ENCODE peak calls at places on chromosomes 13 and 19, in ten cellular contexts. Y is GM12865; B is stimulated activated CD4-positive, alpha-beta T cell treated with anti-CD3 and anti-CD28 coated beads, TNF-alpha, amount 100 ng/mL, for 48 hours; R is HTR-8/SVneo; H is non-pigmented ciliary epithelial cell; D is H54; Q is MCF 10A; M is endothelial cell; Z is HCT116; X is CMK. C is an unnamed sample.

GRCh38 chr13:43303040-43303729 is 279.8 kb downstream of the DNAJC15 start:
- DNase-seq in M (peak; percentile 59), Z (no peak), Q (peak; percentile 35), X (no peak), D (no peak), B (no peak), H (no peak), Y (peak; percentile 69), R (peak; percentile 17), C (peak; percentile 68)

GRCh38 chr13:59677966-59678814 is 485.5 kb downstream of the DIAPH3 start:
- DNase-seq in X (peak; percentile 41), R (peak; percentile 4), B (no peak), Y (peak; percentile 59), D (no peak), M (peak; percentile 35), Z (peak; percentile 29), Q (peak; percentile 53), H (peak; percentile 26), C (peak; percentile 81)

GRCh38 chr19:29690842-29691241 is 24.2 kb downstream of the C19orf12 start:
- DNase-seq in H (no peak), Y (peak; percentile 87), B (no peak), D (no peak), R (no peak), Q (peak; percentile 76), X (peak; percentile 60), Z (peak; percentile 23), M (no peak), C (peak; percentile 72)

GRCh38 chr19:6272913-6273600 is 6.7 kb downstream of the MLLT1 start:
- DNase-seq in D (no peak), B (no peak), Y (no peak), H (no peak), Z (no peak), R (no peak), Q (no peak), M (no peak), X (no peak), C (no peak)

GRCh38 chr19:31519216-31519615 is 170.0 kb upstream of the TSHZ3 start:
- DNase-seq in D (no peak), R (no peak), H (no peak), Q (no peak), Y (no peak), B (no peak), M (no peak), Z (no peak), X (no peak), C (no peak)

GRCh38 chr13:26899153-26899552 is 138.6 kb upstream of the GPR12 start:
- DNase-seq in H (no peak), B (no peak), Q (no peak), Z (no peak), D (no peak), X (no peak), Y (no peak), M (no peak), R (no peak), C (no peak)

GRCh38 chr19:7833225-7834156 is 3.5 kb downstream of the EVI5L start:
- DNase-seq in Z (peak; percentile 93), R (no peak), D (peak; percentile 93), Y (no peak), M (no peak), H (no peak), X (no peak), B (no peak), Q (peak; percentile 98), C (no peak)

GRCh38 chr19:8567522-8568172 is 9.6 kb downstream of the MYO1F start:
- DNase-seq in Q (no peak), R (no peak), B (no peak), M (no peak), Z (no peak), H (no peak), X (no peak), Y (no peak), D (no peak), C (no peak)

GRCh38 chr19:19170053-19170945 is at the start of gene MEF2B:
- DNase-seq in M (peak; percentile 78), X (no peak), Q (peak; percentile 63), H (no peak), D (no peak), Y (peak; percentile 88), B (peak; percentile 76), Z (no peak), R (no peak), C (peak; percentile 98)

GRCh38 chr19:15448778-15449619 is 757 bp downstream of the WIZ start:
- DNase-seq in D (no peak), B (no peak), X (no peak), R (no peak), M (no peak), Y (peak; percentile 40), Q (no peak), Z (no peak), H (no peak), C (no peak)

GRCh38 chr19:10517361-10517759 is at the start of gene S1PR5:
- DNase-seq in D (peak; percentile 74), Q (no peak), M (no peak), X (no peak), R (peak; percentile 55), B (no peak), H (no peak), Z (no peak), Y (no peak), C (peak; percentile 22)

GRCh38 chr13:100534911-100535310 is 53.7 kb downstream of the GGACT start:
- DNase-seq in D (no peak), R (no peak), Z (no peak), M (no peak), X (no peak), Q (no peak), B (no peak), Y (no peak), H (no peak), C (no peak)

GRCh38 chr13:46659413-46660065 is 106.6 kb downstream of the LRCH1 start:
- DNase-seq in R (no peak), Y (no peak), H (no peak), D (no peak), B (no peak), M (no peak), X (no peak), Z (no peak), Q (no peak), C (no peak)

GRCh38 chr13:114089341-114089740 is 43.1 kb downstream of the RASA3 start:
- DNase-seq in R (no peak), B (no peak), Q (no peak), M (no peak), Y (no peak), D (no peak), H (no peak), X (no peak), Z (no peak), C (no peak)

GRCh38 chr19:4724252-4724514 is 541 bp upstream of the DPP9 start:
- DNase-seq in Y (no peak), Q (no peak), M (no peak), B (no peak), R (no peak), X (no peak), H (no peak), D (no peak), Z (no peak), C (no peak)

GRCh38 chr13:77459616-77460015 is 75.9 kb upstream of the SCEL start:
- DNase-seq in M (no peak), Q (no peak), X (no peak), R (no peak), H (no peak), Z (no peak), D (no peak), B (no peak), Y (no peak), C (no peak)

GRCh38 chr19:979318-979741 is 4.8 kb upstream of the WDR18 start:
- DNase-seq in B (no peak), Y (peak; percentile 47), M (no peak), H (no peak), R (no peak), Z (no peak), Q (no peak), X (no peak), D (no peak), C (no peak)

GRCh38 chr13:50126378-50127016 is 111.3 kb downstream of the KCNRG start:
- DNase-seq in Y (peak; percentile 35), H (no peak), X (peak; percentile 48), B (no peak), Q (peak; percentile 35), Z (no peak), M (no peak), R (no peak), D (no peak), C (peak; percentile 77)

GRCh38 chr19:51417807-51418152 is 338 bp upstream of the SIGLEC10 start:
- DNase-seq in X (no peak), Z (no peak), Y (peak; percentile 40), H (no peak), Q (no peak), M (no peak), R (no peak), B (no peak), D (no peak), C (no peak)

GRCh38 chr13:110044521-110045200 is 258.3 kb upstream of the IRS2 start:
- DNase-seq in Z (no peak), D (no peak), Y (no peak), X (no peak), Q (no peak), R (no peak), M (no peak), B (no peak), H (no peak), C (no peak)

GRCh38 chr19:611506-611869 is 21.8 kb downstream of the HCN2 start:
- DNase-seq in B (peak; percentile 65), Q (peak; percentile 86), M (no peak), Z (no peak), D (peak; percentile 95), X (no peak), R (no peak), Y (peak; percentile 54), H (peak; percentile 96), C (no peak)

GRCh38 chr19:11504502-11505031 is 1.1 kb downstream of the ZNF653 start:
- DNase-seq in R (no peak), B (no peak), M (no peak), Z (no peak), Q (no peak), D (no peak), X (no peak), Y (no peak), H (no peak), C (no peak)

GRCh38 chr19:3123956-3124355 is 11.9 kb upstream of the GNA15 start:
- DNase-seq in Z (no peak), R (no peak), B (no peak), M (no peak), X (no peak), Q (no peak), H (no peak), D (no peak), Y (no peak), C (no peak)

GRCh38 chr19:30566681-30567420 is 194.7 kb downstream of the ZNF536 start:
- DNase-seq in D (no peak), M (no peak), Y (no peak), R (no peak), H (no peak), Z (no peak), X (no peak), B (no peak), Q (no peak), C (no peak)

GRCh38 chr19:33953592-33953991 is 156.9 kb downstream of the KCTD15 start:
- DNase-seq in Y (no peak), X (no peak), Q (no peak), M (no peak), R (no peak), D (no peak), B (no peak), Z (no peak), H (no peak), C (no peak)

GRCh38 chr13:110312669-110313031 is 5.6 kb downstream of the COL4A2 start:
- DNase-seq in Q (peak; percentile 20), H (peak; percentile 91), D (peak; percentile 84), Z (no peak), R (peak; percentile 32), Y (no peak), M (no peak), B (no peak), X (no peak), C (no peak)

GRCh38 chr13:88281846-88282245 is 610.7 kb downstream of the SLITRK5 start:
- DNase-seq in H (no peak), M (no peak), D (no peak), Q (no peak), X (no peak), B (no peak), Z (no peak), R (no peak), Y (no peak), C (no peak)

GRCh38 chr13:48194392-48194754 is 38.6 kb upstream of the ITM2B start:
- DNase-seq in Z (no peak), B (no peak), X (peak; percentile 29), Y (peak; percentile 34), R (no peak), D (no peak), H (no peak), Q (no peak), M (no peak), C (no peak)